ENCODE peak calls at places on chromosomes 6 and 20, in eight cellular contexts. G, E, P, Q, K, Z, L and S are unnamed samples.

GRCh38 chr6:77620290-77620882 is 32.5 kb upstream of the MEI4 start:
- DNase-seq in E (no peak), P (peak), G (peak), K (no peak), Z (no peak), L (no peak), Q (peak), S (peak)

GRCh38 chr6:98946877-98947410 is 802 bp downstream of the FBXL4 start:
- DNase-seq in K (no peak), L (peak), P (no peak), E (no peak), G (no peak), Z (no peak), Q (no peak), S (peak)

GRCh38 chr6:157099912-157100593 is 223.3 kb downstream of the TMEM242 start:
- DNase-seq in L (peak), Z (no peak), E (no peak), P (peak), K (peak), G (no peak), Q (no peak), S (no peak)

GRCh38 chr6:170124836-170125235 is 166.0 kb downstream of the DLL1 start:
- DNase-seq in G (no peak), E (no peak), K (no peak), L (no peak), Z (no peak), P (no peak), Q (no peak), S (no peak)

GRCh38 chr6:159134701-159135364 is 34.4 kb upstream of the FNDC1 start:
- DNase-seq in L (peak), G (peak), Q (peak), E (peak), Z (peak), K (peak), P (peak), S (peak)

GRCh38 chr6:26196846-26197683 is 109.8 kb downstream of the HFE start:
- DNase-seq in L (peak), P (peak), G (peak), E (no peak), Q (peak), K (peak), Z (no peak), S (peak)

GRCh38 chr6:49815166-49815565 is 28.1 kb upstream of the PGK2 start:
- DNase-seq in Q (no peak), E (no peak), L (no peak), K (no peak), Z (no peak), P (no peak), G (no peak), S (no peak)

GRCh38 chr20:50915424-50915823 is 15.8 kb downstream of the ADNP start:
- DNase-seq in Q (no peak), K (no peak), L (no peak), G (no peak), Z (no peak), E (no peak), P (peak), S (no peak)

GRCh38 chr6:146700078-146700686 is 101.4 kb downstream of the ADGB start:
- DNase-seq in K (peak), P (peak), G (peak), E (peak), L (peak), Q (peak), Z (peak), S (peak)

GRCh38 chr6:105041880-105042279 is 85.0 kb downstream of the LIN28B start:
- DNase-seq in Z (no peak), G (no peak), K (no peak), L (no peak), P (no peak), Q (no peak), E (no peak), S (no peak)

GRCh38 chr6:130406935-130407532 is 41.2 kb downstream of the TMEM200A start:
- DNase-seq in G (no peak), Z (no peak), Q (no peak), P (no peak), K (no peak), E (no peak), L (no peak), S (no peak)

GRCh38 chr6:130412556-130413290 is 46.9 kb downstream of the TMEM200A start:
- DNase-seq in E (no peak), K (no peak), Z (no peak), L (no peak), P (no peak), Q (no peak), G (no peak), S (no peak)

GRCh38 chr6:130411481-130411880 is 45.7 kb downstream of the TMEM200A start:
- DNase-seq in Q (no peak), G (no peak), P (no peak), K (no peak), L (no peak), E (no peak), Z (no peak), S (no peak)

GRCh38 chr6:130405549-130405948 is 39.7 kb downstream of the TMEM200A start:
- DNase-seq in K (no peak), G (no peak), P (no peak), Z (no peak), Q (no peak), L (no peak), E (no peak), S (no peak)

GRCh38 chr6:130409394-130410095 is 43.7 kb downstream of the TMEM200A start:
- DNase-seq in K (no peak), G (no peak), P (no peak), Q (no peak), L (no peak), Z (no peak), E (no peak), S (no peak)
- H3K4me3 ChIP-seq in K (no peak), G (no peak), P (no peak), Q (no peak), L (no peak), Z (no peak), E (no peak), S (no peak)

DNA sequence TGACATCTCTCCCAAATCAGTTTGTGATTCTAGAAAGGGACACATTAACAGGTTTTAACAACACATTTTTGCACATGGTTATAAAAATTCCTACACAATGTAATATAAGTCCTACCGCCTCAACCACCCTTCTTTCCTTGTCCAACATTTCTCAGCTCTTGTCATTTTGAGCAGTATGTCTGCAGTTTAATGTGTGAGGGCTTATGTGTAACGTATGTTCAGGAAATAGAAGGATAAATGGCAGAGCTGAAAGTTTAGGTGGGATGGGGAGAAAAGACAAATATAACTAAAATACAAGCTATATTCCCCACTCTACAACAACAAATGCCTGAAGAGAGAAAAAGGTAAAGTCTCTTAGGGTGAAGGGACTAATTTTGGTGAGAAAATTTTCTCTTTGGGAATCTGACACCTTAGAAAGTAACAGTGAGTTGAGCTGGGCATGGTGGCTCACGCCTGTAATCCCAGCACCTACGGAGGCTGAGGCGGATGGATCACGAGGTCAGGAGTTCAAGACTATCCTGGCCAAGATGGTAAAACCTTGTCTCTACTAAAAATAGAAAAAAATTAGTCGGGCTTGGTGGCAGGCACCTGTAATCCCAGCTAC is 5.0 kb downstream of the PNRC1 start:
- DNase-seq in Q (no peak), L (no peak), E (no peak), K (no peak), P (no peak), G (no peak), Z (no peak), S (no peak)
- TF ChIP-seq POLR2A in Q (no peak), L (no peak), E (no peak), K (no peak), P (no peak), G (no peak), Z (peak), S (no peak)

GRCh38 chr6:164336455-164336854 is 921.9 kb downstream of the QKI start:
- DNase-seq in L (peak), P (no peak), G (no peak), E (no peak), Z (no peak), Q (no peak), K (no peak), S (no peak)

GRCh38 chr6:164337024-164337924 is 922.8 kb downstream of the QKI start:
- DNase-seq in P (no peak), Q (no peak), G (no peak), Z (no peak), L (peak), E (no peak), K (no peak), S (no peak)

DNA sequence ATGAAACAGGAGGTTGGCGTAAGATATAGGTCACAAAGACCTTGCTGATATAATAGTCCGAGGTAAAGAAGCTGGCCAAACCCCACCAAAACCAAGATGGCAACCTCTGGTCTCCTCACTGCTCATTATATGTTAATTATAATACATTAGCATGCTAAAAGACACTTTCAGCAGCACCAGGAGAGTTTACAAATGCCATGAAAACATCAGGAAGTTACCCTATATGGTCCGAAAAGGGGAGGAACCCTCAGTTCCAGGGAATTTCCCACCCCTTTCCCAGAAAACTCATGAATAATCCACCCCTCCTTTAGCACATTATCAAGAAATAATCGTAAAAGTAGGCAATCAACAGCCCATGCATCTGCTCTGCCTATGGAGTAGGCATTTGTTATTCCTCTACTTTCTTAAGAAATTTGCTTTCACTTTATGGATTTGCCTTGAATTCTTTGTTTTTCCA is 923.4 kb downstream of the QKI start:
- DNase-seq in G (no peak), Q (no peak), Z (no peak), K (no peak), P (no peak), E (no peak), L (peak), S (no peak)
- TF ChIP-seq MAX in G (no peak), Q (no peak), Z (no peak), K (no peak), P (no peak), E (no peak), L (no peak), S (no peak)

GRCh38 chr20:23085415-23086055 is 589 bp downstream of the CD93 start:
- DNase-seq in P (no peak), Z (no peak), K (no peak), G (no peak), Q (no peak), L (no peak), E (no peak), S (peak)

GRCh38 chr20:23082846-23083552 is 3.1 kb downstream of the CD93 start:
- DNase-seq in Q (no peak), E (no peak), G (no peak), L (no peak), P (peak), Z (no peak), K (no peak), S (peak)

GRCh38 chr20:23084282-23084844 is 1.8 kb downstream of the CD93 start:
- DNase-seq in Z (no peak), G (no peak), L (no peak), K (no peak), Q (no peak), P (peak), E (no peak), S (no peak)

GRCh38 chr20:23084845-23085355 is 1.2 kb downstream of the CD93 start:
- DNase-seq in E (no peak), K (no peak), P (peak), G (no peak), Z (no peak), Q (no peak), L (no peak), S (no peak)

GRCh38 chr20:23083553-23084220 is 2.4 kb downstream of the CD93 start:
- DNase-seq in Z (no peak), Q (no peak), E (no peak), G (no peak), L (no peak), P (peak), K (no peak), S (no peak)
- H3K4me3 ChIP-seq in Z (no peak), Q (no peak), E (no peak), G (no peak), L (no peak), P (peak), K (no peak), S (peak)

DNA sequence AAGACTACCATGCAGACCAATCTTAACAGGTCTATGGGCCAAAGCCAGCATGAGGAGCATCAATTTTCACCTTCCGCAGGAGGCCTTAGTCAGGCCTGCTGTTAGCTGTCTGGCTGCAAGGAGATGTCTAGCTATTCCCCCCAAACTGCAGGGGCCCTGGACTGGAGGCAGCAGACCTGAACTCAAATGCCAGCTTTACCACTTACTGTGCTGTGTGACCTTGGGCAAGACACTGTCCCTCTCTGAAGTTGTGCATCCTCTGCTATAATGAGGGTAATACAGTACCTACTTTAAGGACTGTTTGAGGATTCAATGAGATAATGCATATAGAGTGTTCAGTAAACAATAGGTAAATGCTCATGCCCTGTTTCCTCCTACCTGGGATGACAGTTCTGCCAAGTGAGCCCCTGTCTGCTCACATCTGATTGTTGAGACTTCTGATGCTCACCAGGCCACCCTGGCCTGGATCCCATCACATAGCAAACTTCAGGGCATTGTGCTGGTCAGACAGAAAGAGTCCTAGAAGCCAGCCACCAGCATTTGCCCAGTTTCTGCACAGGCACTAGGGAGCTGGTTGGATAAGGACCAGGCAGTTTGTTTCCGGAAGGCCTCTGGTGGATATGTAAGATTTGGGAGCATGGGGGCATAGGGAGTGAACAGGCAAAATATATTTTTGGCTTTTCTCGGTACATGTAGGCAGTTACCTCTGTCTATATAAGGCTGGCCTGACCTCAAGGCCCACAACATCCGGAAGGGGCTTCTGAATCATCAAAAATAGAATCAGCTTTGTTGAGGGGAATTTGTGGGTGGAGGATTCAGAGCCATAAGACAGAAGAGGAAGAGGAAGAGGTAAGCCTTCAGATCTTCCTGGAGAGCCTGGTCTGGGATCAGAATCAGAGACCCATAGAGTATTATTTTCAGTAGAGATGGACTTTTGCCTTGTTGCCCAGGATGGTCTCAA is 2.3 kb upstream of the OCSTAMP start:
- DNase-seq in Z (no peak), K (peak), G (no peak), L (peak), E (no peak), P (no peak), Q (no peak), S (peak)
- TF ChIP-seq POLR2A in Z (no peak), K (no peak), G (no peak), L (no peak), E (no peak), P (no peak), Q (no peak), S (no peak)

GRCh38 chr6:154314084-154314483 is 42.5 kb downstream of the IPCEF1 start:
- DNase-seq in E (no peak), Q (no peak), Z (no peak), L (no peak), P (no peak), K (no peak), G (no peak), S (no peak)
- TF ChIP-seq MAX in E (no peak), Q (no peak), Z (no peak), L (no peak), P (no peak), K (no peak), G (no peak), S (no peak)

DNA sequence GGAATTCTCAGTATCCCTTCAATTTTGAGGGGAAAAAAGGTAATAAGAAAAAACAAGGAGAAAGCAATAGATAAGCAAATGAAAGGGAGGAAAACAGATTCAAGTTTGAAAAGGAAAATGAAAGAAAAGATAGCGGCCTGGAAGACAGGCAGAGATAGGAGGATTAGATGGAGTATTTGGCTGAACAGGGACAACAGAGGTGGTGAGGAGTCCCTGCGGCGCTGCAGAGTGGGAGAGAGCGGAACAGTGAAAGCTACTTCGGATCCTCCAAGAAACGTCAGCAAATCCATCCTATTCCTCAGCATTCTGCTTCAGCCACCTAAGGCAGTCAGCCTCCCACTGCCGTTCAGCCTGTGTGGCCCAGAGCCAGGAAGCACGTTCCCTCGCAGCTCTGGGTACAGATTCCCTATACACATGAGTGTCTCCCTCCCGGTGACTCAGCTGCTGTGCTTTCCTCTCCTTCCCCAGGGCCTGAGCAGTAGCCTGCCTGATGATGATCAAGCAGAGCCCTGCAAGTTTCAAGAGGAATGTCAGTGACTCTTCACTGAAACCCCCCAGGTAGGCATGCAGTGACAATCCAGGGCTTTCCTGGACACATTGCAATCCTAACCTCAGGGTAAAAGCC is 43.4 kb upstream of the CDYL start:
- DNase-seq in G (peak), Z (peak), Q (peak), P (peak), E (peak), K (no peak), L (peak), S (no peak)
- H3K4me3 ChIP-seq in G (no peak), Z (no peak), Q (no peak), P (peak), E (peak), K (no peak), L (no peak), S (no peak)